ENCODE peak calls at places on chromosomes 6 and 20, in eight cellular contexts. O, L, P, J, G, Q, V and A are unnamed samples.

GRCh38 chr20:34127787-34128186 is 15.7 kb upstream of the EIF2S2 start:
- DNase-seq in O (no peak), L (no peak), P (no peak), J (no peak), G (no peak), Q (no peak), V (no peak), A (no peak)

GRCh38 chr6:150406948-150407347 is 38.1 kb downstream of the IYD start:
- DNase-seq in O (no peak), L (no peak), P (no peak), J (no peak), G (no peak), Q (no peak), V (no peak), A (no peak)

GRCh38 chr6:84137989-84138575 is 89.4 kb downstream of the CEP162 start:
- DNase-seq in O (no peak), L (no peak), P (no peak), J (no peak), G (no peak), Q (no peak), V (no peak), A (no peak)

GRCh38 chr6:170113141-170113540 is 177.7 kb downstream of the DLL1 start:
- DNase-seq in O (no peak), L (no peak), P (peak; percentile 5), J (no peak), G (no peak), Q (no peak), V (peak; percentile 24), A (no peak)

GRCh38 chr20:48795058-48795457 is 32.7 kb downstream of the PREX1 start:
- DNase-seq in O (no peak), L (no peak), P (no peak), J (no peak), G (no peak), Q (no peak), V (peak; percentile 10), A (no peak)

GRCh38 chr6:28683945-28684538 is 158.4 kb downstream of the GPX5 start:
- DNase-seq in O (no peak), L (peak; percentile 58), P (no peak), J (peak; percentile 69), G (no peak), Q (no peak), V (no peak), A (no peak)

GRCh38 chr6:57259064-57259463 is 37.0 kb upstream of the RAB23 start:
- DNase-seq in O (no peak), L (no peak), P (no peak), J (no peak), G (no peak), Q (no peak), V (no peak), A (no peak)

GRCh38 chr6:136411453-136412354 is 122.1 kb upstream of the BCLAF1 start:
- DNase-seq in O (no peak), L (no peak), P (no peak), J (no peak), G (no peak), Q (no peak), V (no peak), A (no peak)

GRCh38 chr6:15893556-15894253 is 230.9 kb upstream of the DTNBP1 start:
- DNase-seq in O (no peak), L (peak; percentile 37), P (no peak), J (peak; percentile 38), G (no peak), Q (peak; percentile 54), V (no peak), A (no peak)

GRCh38 chr6:135251964-135252429 is 70.9 kb downstream of the MYB start:
- DNase-seq in O (no peak), L (no peak), P (no peak), J (peak; percentile 37), G (no peak), Q (no peak), V (no peak), A (no peak)

GRCh38 chr6:134519456-134519855 is 201.5 kb upstream of the SGK1 start:
- DNase-seq in O (no peak), L (no peak), P (peak; percentile 44), J (no peak), G (peak; percentile 58), Q (no peak), V (peak; percentile 84), A (no peak)

GRCh38 chr6:138107752-138108592 is 753 bp upstream of the PERP start:
- DNase-seq in O (no peak), L (no peak), P (peak; percentile 21), J (peak; percentile 34), G (no peak), Q (no peak), V (no peak), A (no peak)

GRCh38 chr6:148448371-148449010 is 105.9 kb downstream of the SASH1 start:
- DNase-seq in O (no peak), L (no peak), P (no peak), J (no peak), G (no peak), Q (no peak), V (no peak), A (no peak)

GRCh38 chr20:41483553-41483930 is 116.9 kb upstream of the EMILIN3 start:
- DNase-seq in O (no peak), L (no peak), P (no peak), J (no peak), G (no peak), Q (no peak), V (no peak), A (no peak)

GRCh38 chr6:34147906-34148701 is 2.2 kb upstream of the GRM4 start:
- DNase-seq in O (no peak), L (no peak), P (no peak), J (no peak), G (no peak), Q (no peak), V (peak; percentile 35), A (no peak)

GRCh38 chr6:36701401-36701991 is 3.9 kb downstream of the RAB44 start:
- DNase-seq in O (no peak), L (no peak), P (no peak), J (no peak), G (peak; percentile 11), Q (no peak), V (peak; percentile 64), A (no peak)

GRCh38 chr20:4836935-4837334 is 115.2 kb downstream of the PRND start:
- DNase-seq in O (no peak), L (peak; percentile 5), P (peak; percentile 42), J (no peak), G (no peak), Q (no peak), V (no peak), A (no peak)

GRCh38 chr6:115997990-115998585 is 62.6 kb downstream of the FRK start:
- DNase-seq in O (no peak), L (no peak), P (no peak), J (no peak), G (no peak), Q (no peak), V (no peak), A (no peak)

GRCh38 chr6:96014846-96015245 is 928 bp upstream of the FUT9 start:
- DNase-seq in O (no peak), L (no peak), P (no peak), J (no peak), G (no peak), Q (no peak), V (no peak), A (no peak)

GRCh38 chr6:96016781-96017180 is 1.0 kb downstream of the FUT9 start:
- DNase-seq in O (no peak), L (no peak), P (no peak), J (no peak), G (no peak), Q (no peak), V (no peak), A (no peak)

GRCh38 chr6:96013531-96013930 is 2.2 kb upstream of the FUT9 start:
- DNase-seq in O (no peak), L (no peak), P (no peak), J (no peak), G (no peak), Q (no peak), V (no peak), A (no peak)

GRCh38 chr6:96015791-96016776 is at the start of gene FUT9:
- DNase-seq in O (no peak), L (no peak), P (no peak), J (peak; percentile 94), G (peak; percentile 24), Q (no peak), V (peak; percentile 52), A (no peak)

DNA sequence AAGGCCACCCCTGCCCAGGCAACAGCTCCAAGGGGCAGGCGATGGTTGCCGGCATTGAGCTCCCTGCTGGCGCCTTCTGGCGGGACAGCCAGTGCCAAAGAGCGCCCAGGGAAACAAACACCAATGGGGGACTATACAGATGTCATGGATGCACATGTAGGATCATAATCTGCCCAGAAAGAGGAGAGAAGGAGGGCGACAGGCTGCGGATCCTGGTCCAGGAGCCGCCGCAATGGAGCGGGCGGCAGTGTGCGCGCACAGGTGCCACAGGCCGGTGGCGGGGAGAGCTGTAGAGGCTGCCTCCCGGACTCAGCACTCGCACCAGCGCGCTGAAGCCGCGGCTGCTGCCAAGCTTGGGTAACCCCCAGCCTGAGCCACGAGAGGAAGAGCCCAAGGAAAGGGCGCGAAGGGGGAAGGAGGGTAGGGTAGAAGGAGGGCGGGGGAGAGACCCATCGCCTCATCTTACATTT is 418 bp upstream of the FUT9 start:
- DNase-seq in O (no peak), L (no peak), P (no peak), J (peak; percentile 92), G (peak; percentile 16), Q (no peak), V (peak; percentile 61), A (no peak)
- H3K4me3 ChIP-seq in O (peak overlapping the region; percentile 63), L (no peak overlapping the region), P (peak overlapping the region; percentile 25), J (peak overlapping the region; percentile 59), G (no peak overlapping the region), Q (no peak overlapping the region), V (no peak overlapping the region), A (no peak overlapping the region)

GRCh38 chr20:47694021-47694818 is 91.1 kb downstream of the SULF2 start:
- DNase-seq in O (no peak), L (no peak), P (no peak), J (no peak), G (peak; percentile 20), Q (no peak), V (no peak), A (no peak)
- H3K9me3 ChIP-seq in O (peaks cover 20% of the 10 kb centered on the region), L (no peaks in the 10 kb centered on the region), P (peaks cover 6% of the 10 kb centered on the region), J (peaks cover 19% of the 10 kb centered on the region), G (peaks cover 26% of the 10 kb centered on the region), Q (peaks cover 19% of the 10 kb centered on the region), V (peaks cover 44% of the 10 kb centered on the region), A (peaks cover 6% of the 10 kb centered on the region)

GRCh38 chr20:23050847-23051627 is 1.6 kb upstream of the THBD start:
- DNase-seq in O (peak; percentile 78), L (peak; percentile 93), P (peak; percentile 87), J (peak; percentile 93), G (peak; percentile 91), Q (peak; percentile 66), V (peak; percentile 91), A (no peak)
- H3K4me3 ChIP-seq in O (peak overlapping the region; percentile 85), L (peak overlapping the region; percentile 49), P (peak overlapping the region; percentile 82), J (peak overlapping the region; percentile 49), G (peak overlapping the region; percentile 75), Q (peak overlapping the region; percentile 62), V (peak overlapping the region; percentile 56), A (no peak overlapping the region)

DNA sequence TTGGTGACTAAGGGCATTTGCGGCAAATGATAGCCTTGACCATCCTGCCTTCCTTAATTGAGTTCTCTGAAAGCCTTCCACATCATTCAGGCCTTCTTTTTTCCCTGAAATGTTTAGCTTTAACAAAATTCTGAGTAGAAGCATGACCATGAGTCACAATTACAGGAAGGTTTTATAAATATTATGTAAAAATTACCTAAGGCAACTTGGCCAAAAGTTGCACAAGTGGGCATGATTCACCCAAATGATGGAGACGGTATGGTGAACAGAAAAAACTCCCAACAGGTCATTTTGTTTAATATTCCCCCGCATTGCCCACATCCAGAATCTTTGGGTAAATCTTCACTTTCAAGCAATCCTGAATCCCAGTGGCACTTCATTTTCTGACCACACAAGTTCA is 37.0 kb downstream of the MC3R start:
- DNase-seq in O (no peak), L (no peak), P (no peak), J (no peak), G (no peak), Q (no peak), V (no peak), A (no peak)
- H3K9me3 ChIP-seq in O (no peaks in the 10 kb centered on the region), L (no peaks in the 10 kb centered on the region), P (no peaks in the 10 kb centered on the region), J (peaks cover 20% of the 10 kb centered on the region), G (no peaks in the 10 kb centered on the region), Q (no peaks in the 10 kb centered on the region), V (no peaks in the 10 kb centered on the region), A (no peaks in the 10 kb centered on the region)